ENCODE peak calls at places on chromosome 7, in eight cellular contexts. B, T, H, Z, K, S, W and P are unnamed samples.

GRCh38 chr7:42883950-42884349 is 27.9 kb downstream of the C7orf25 start:
- DNase-seq in B (no peak), T (no peak), H (peak; percentile 90), Z (no peak), K (peak; percentile 72), S (no peak), W (no peak), P (no peak)

GRCh38 chr7:74294191-74294998 is 5.2 kb downstream of the CLIP2 start:
- DNase-seq in B (no peak), T (peak; percentile 87), H (no peak), Z (peak; percentile 80), K (no peak), S (no peak), W (no peak), P (no peak)

GRCh38 chr7:11212816-11213215 is 239.1 kb downstream of the PHF14 start:
- DNase-seq in B (no peak), T (peak; percentile 66), H (peak; percentile 84), Z (peak; percentile 10), K (no peak), S (no peak), W (no peak), P (no peak)

GRCh38 chr7:130894146-130895005 is 160.4 kb upstream of the KLF14 start:
- DNase-seq in B (no peak), T (peak; percentile 63), H (peak; percentile 80), Z (peak; percentile 84), K (peak; percentile 79), S (peak; percentile 68), W (no peak), P (no peak)

GRCh38 chr7:73830872-73831655 is at the start of gene CLDN4:
- DNase-seq in B (no peak), T (no peak), H (peak; percentile 97), Z (no peak), K (no peak), S (no peak), W (peak; percentile 49), P (no peak)

GRCh38 chr7:46654546-46655443 is 733.7 kb upstream of the IGFBP3 start:
- DNase-seq in B (no peak), T (no peak), H (peak; percentile 41), Z (peak; percentile 34), K (peak; percentile 86), S (no peak), W (no peak), P (no peak)

GRCh38 chr7:142760071-142760642 is 10.6 kb upstream of the PRSS2 start:
- DNase-seq in B (no peak), T (no peak), H (no peak), Z (no peak), K (no peak), S (no peak), W (no peak), P (no peak)

GRCh38 chr7:2313450-2314208 is 612 bp downstream of the SNX8 start:
- DNase-seq in B (no peak), T (peak; percentile 51), H (peak; percentile 2), Z (peak; percentile 56), K (peak; percentile 24), S (no peak), W (no peak), P (no peak)

GRCh38 chr7:49995681-49996080 is 97.4 kb downstream of the ZPBP start:
- DNase-seq in B (no peak), T (no peak), H (no peak), Z (no peak), K (no peak), S (no peak), W (no peak), P (no peak)
- H3K4me1 ChIP-seq in B (peaks cover 5% of the 10 kb centered on the region), T (no peaks in the 10 kb centered on the region), H (no peaks in the 10 kb centered on the region), Z (no peaks in the 10 kb centered on the region), K (no peaks in the 10 kb centered on the region), S (no peaks in the 10 kb centered on the region), W (no peaks in the 10 kb centered on the region), P (no peaks in the 10 kb centered on the region)

GRCh38 chr7:150461520-150461919 is 11.1 kb downstream of the GIMAP8 start:
- DNase-seq in B (no peak), T (no peak), H (no peak), Z (no peak), K (no peak), S (no peak), W (no peak), P (no peak)
- H3K9ac ChIP-seq in B (no peak overlapping the region), T (no peak overlapping the region), H (no peak overlapping the region), Z (no peak overlapping the region), K (no peak overlapping the region), S (no peak overlapping the region), W (no peak overlapping the region), P (no peak overlapping the region)

DNA sequence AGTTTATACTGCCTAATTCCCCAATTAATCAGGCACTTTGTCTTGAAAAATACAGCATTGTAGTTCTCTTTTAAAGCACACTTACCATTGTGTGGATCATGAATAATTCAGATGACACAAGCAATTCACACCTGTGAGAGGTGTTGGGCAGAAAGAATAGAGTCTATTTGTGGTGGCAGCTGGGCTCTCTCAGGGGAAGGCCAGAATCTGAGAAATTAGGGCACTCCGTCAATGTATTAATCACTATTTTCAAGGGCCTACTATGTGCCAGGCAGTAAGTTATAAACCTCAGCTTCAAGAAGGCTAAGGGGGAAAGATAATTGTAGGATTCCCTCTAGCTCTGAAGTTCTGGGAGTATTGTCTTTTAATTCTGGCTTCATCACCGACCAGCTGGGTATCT is 2.4 kb downstream of the CHN2 start:
- DNase-seq in B (peak; percentile 42), T (no peak), H (no peak), Z (no peak), K (no peak), S (no peak), W (no peak), P (no peak)
- H3K4me1 ChIP-seq in B (peaks cover 16% of the 10 kb centered on the region), T (no peaks in the 10 kb centered on the region), H (no peaks in the 10 kb centered on the region), Z (no peaks in the 10 kb centered on the region), K (peaks cover 10% of the 10 kb centered on the region), S (no peaks in the 10 kb centered on the region), W (peaks cover 4% of the 10 kb centered on the region), P (no peaks in the 10 kb centered on the region)

GRCh38 chr7:22578048-22578770 is 78.2 kb upstream of the STEAP1B start:
- DNase-seq in B (no peak), T (peak; percentile 45), H (peak; percentile 76), Z (peak; percentile 75), K (peak; percentile 54), S (no peak), W (no peak), P (no peak)
- H3K9ac ChIP-seq in B (no peak overlapping the region), T (peak overlapping the region; percentile 41), H (peak overlapping the region; percentile 90), Z (peak overlapping the region; percentile 47), K (peak overlapping the region; percentile 6), S (no peak overlapping the region), W (no peak overlapping the region), P (no peak overlapping the region)

DNA sequence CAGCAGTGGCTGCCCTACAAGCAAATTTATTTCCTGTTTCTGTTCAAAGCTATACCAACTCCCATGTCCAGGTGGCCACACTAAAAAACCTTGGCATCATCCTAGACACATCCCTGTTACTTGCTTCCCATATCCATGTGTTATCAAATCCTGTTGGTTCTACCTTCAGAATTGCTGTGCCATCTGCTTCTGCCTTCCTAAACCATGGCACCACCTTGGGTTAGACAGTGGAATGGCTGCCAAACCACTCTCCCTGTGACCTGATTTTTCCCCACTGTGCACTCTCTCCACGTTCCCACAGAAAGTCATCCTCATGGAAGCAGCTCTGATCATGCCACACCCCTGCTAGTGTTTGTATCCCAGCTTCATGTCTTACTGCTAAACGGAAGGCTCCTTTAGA is 697.6 kb upstream of the GALNT17 start:
- DNase-seq in B (no peak), T (no peak), H (no peak), Z (peak; percentile 2), K (no peak), S (no peak), W (no peak), P (no peak)
- H3K4me1 ChIP-seq in B (no peaks in the 10 kb centered on the region), T (no peaks in the 10 kb centered on the region), H (no peaks in the 10 kb centered on the region), Z (no peaks in the 10 kb centered on the region), K (no peaks in the 10 kb centered on the region), S (no peaks in the 10 kb centered on the region), W (no peaks in the 10 kb centered on the region), P (no peaks in the 10 kb centered on the region)

GRCh38 chr7:22660732-22661131 is 66.3 kb upstream of the IL6 start:
- DNase-seq in B (no peak), T (no peak), H (peak; percentile 10), Z (no peak), K (no peak), S (peak; percentile 37), W (no peak), P (peak; percentile 55)

GRCh38 chr7:22663319-22663718 is 63.7 kb upstream of the IL6 start:
- DNase-seq in B (no peak), T (peak; percentile 85), H (peak; percentile 10), Z (peak; percentile 78), K (no peak), S (no peak), W (no peak), P (no peak)

GRCh38 chr7:22663721-22664120 is 63.3 kb upstream of the IL6 start:
- DNase-seq in B (no peak), T (peak; percentile 38), H (no peak), Z (peak; percentile 9), K (no peak), S (no peak), W (no peak), P (no peak)

GRCh38 chr7:22662031-22662430 is 65.0 kb upstream of the IL6 start:
- DNase-seq in B (no peak), T (no peak), H (no peak), Z (peak; percentile 48), K (no peak), S (no peak), W (no peak), P (no peak)

DNA sequence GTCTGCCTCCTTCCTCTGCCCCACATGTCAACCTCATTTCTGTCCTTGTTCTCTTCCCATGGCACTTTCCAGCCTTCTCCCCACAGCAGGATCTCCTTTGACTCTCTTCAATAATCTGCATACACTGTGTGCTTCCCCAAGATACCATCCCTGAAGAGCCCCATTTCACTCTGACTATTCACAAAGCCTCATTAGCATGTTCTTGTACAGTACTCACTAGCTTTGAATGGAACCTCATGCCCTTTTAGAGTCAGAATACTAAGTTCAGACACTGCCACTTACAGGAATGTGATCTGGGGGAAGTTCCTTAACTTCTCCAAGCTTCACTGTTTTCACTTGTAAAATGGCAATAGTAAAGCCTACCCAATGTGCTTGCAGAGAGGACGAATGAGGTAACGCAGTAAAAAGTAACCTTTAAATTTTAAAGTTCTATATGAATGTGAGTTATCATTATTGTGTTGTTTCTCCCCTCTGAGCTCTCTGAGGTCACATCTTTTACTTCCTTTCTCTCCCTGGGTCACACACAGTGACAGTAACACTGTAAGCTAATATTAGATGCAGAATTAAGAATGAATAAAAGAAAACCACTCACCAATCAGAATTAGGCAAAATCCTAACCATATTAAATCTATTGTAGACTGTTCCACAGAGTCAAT is 64.4 kb upstream of the IL6 start:
- DNase-seq in B (no peak), T (no peak), H (no peak), Z (peak; percentile 23), K (no peak), S (no peak), W (no peak), P (peak; percentile 50)
- H3K9ac ChIP-seq in B (no peak overlapping the region), T (peak overlapping the region; percentile 30), H (no peak overlapping the region), Z (peak overlapping the region; percentile 26), K (no peak overlapping the region), S (no peak overlapping the region), W (no peak overlapping the region), P (no peak overlapping the region)

GRCh38 chr7:135672560-135673359 is 10.4 kb downstream of the STMP1 start:
- DNase-seq in B (peak; percentile 43), T (peak; percentile 89), H (peak; percentile 75), Z (peak; percentile 87), K (peak; percentile 61), S (peak; percentile 64), W (peak; percentile 33), P (peak; percentile 35)
- H3K4me1 ChIP-seq in B (no peaks in the 10 kb centered on the region), T (peaks cover 39% of the 10 kb centered on the region), H (peaks cover 27% of the 10 kb centered on the region), Z (peaks cover 46% of the 10 kb centered on the region), K (peaks cover 41% of the 10 kb centered on the region), S (peaks cover 3% of the 10 kb centered on the region), W (no peaks in the 10 kb centered on the region), P (no peaks in the 10 kb centered on the region)